ENCODE peak calls at places on chromosomes 13 and 19, in four cellular contexts. One of them, this sample, is unnamed. For H3K9me2, the result is how much of the 10 kb centered on the place peaks cover.

GRCh38 chr13:23583491-23583890 is 13.3 kb downstream of the TNFRSF19 start:
- DNase-seq in MM.1S: no peak
- DNase-seq in HCT116: no peak
- DNase-seq in SK-N-SH: no peak
- DNase-seq in this sample: no peak

GRCh38 chr19:50190439-50190891 is 13.0 kb upstream of the MYH14 start:
- DNase-seq in MM.1S: no peak
- DNase-seq in SK-N-SH: no peak
- DNase-seq in HCT116: no peak
- DNase-seq in this sample: peak

GRCh38 chr19:45305421-45305820 is 17.3 kb downstream of the CKM start:
- DNase-seq in HCT116: no peak
- DNase-seq in MM.1S: no peak
- DNase-seq in SK-N-SH: no peak
- DNase-seq in this sample: no peak

GRCh38 chr19:45881909-45882528 is 3.9 kb downstream of the IRF2BP1 start:
- DNase-seq in MM.1S: no peak
- DNase-seq in HCT116: no peak
- DNase-seq in SK-N-SH: peak
- DNase-seq in this sample: no peak

GRCh38 chr13:107291875-107292274 is 723.9 kb upstream of the ARGLU1 start:
- DNase-seq in HCT116: no peak
- DNase-seq in SK-N-SH: no peak
- DNase-seq in MM.1S: no peak
- DNase-seq in this sample: no peak

GRCh38 chr13:83620535-83621220 is 261.6 kb downstream of the SLITRK1 start:
- DNase-seq in MM.1S: no peak
- DNase-seq in SK-N-SH: no peak
- DNase-seq in HCT116: peak
- DNase-seq in this sample: no peak

GRCh38 chr13:76723551-76724232 is 162.5 kb downstream of the KCTD12 start:
- DNase-seq in MM.1S: no peak
- DNase-seq in SK-N-SH: no peak
- DNase-seq in HCT116: no peak
- DNase-seq in this sample: no peak

GRCh38 chr19:43532571-43532961 is 422 bp upstream of the ZNF575 start:
- DNase-seq in MM.1S: peak
- DNase-seq in SK-N-SH: peak
- DNase-seq in HCT116: peak
- DNase-seq in this sample: peak

GRCh38 chr13:19888799-19889198 is 25.4 kb upstream of the ZMYM5 start:
- DNase-seq in MM.1S: no peak
- DNase-seq in SK-N-SH: peak
- DNase-seq in HCT116: no peak
- DNase-seq in this sample: no peak

GRCh38 chr19:50796634-50797428 is 6.6 kb downstream of the ACP4 start:
- DNase-seq in SK-N-SH: no peak
- DNase-seq in MM.1S: no peak
- DNase-seq in HCT116: no peak
- DNase-seq in this sample: no peak

GRCh38 chr13:31957772-31958171 is 73.8 kb upstream of the FRY start:
- DNase-seq in SK-N-SH: no peak
- DNase-seq in HCT116: no peak
- DNase-seq in MM.1S: no peak
- DNase-seq in this sample: no peak

GRCh38 chr13:40679586-40679985 is 13.1 kb upstream of the FOXO1 start:
- DNase-seq in MM.1S: no peak
- DNase-seq in SK-N-SH: no peak
- DNase-seq in HCT116: no peak
- DNase-seq in this sample: no peak

GRCh38 chr13:77857810-77858209 is 60.8 kb downstream of the EDNRB start:
- DNase-seq in HCT116: no peak
- DNase-seq in SK-N-SH: no peak
- DNase-seq in MM.1S: no peak
- DNase-seq in this sample: no peak

GRCh38 chr13:98875146-98875729 is 102.6 kb downstream of the DOCK9 start:
- DNase-seq in HCT116: no peak
- DNase-seq in SK-N-SH: no peak
- DNase-seq in MM.1S: peak
- DNase-seq in this sample: no peak

GRCh38 chr19:2457394-2458037 is 757 bp upstream of the LMNB2 start:
- DNase-seq in MM.1S: no peak
- DNase-seq in SK-N-SH: no peak
- DNase-seq in HCT116: no peak
- DNase-seq in this sample: no peak

GRCh38 chr13:109684836-109685602 is 101.4 kb downstream of the IRS2 start:
- DNase-seq in HCT116: no peak
- DNase-seq in MM.1S: no peak
- DNase-seq in SK-N-SH: no peak
- DNase-seq in this sample: peak

GRCh38 chr13:22428188-22428828 is 752.5 kb upstream of the SGCG start:
- DNase-seq in HCT116: no peak
- DNase-seq in SK-N-SH: peak
- DNase-seq in MM.1S: no peak
- DNase-seq in this sample: no peak

GRCh38 chr13:113497217-113497616 is 6.7 kb upstream of the DCUN1D2 start:
- DNase-seq in HCT116: no peak
- DNase-seq in MM.1S: peak
- DNase-seq in SK-N-SH: no peak
- DNase-seq in this sample: no peak

GRCh38 chr13:39095500-39095899 is 57.2 kb downstream of the NHLRC3 start:
- DNase-seq in MM.1S: no peak
- DNase-seq in HCT116: no peak
- DNase-seq in SK-N-SH: no peak
- DNase-seq in this sample: no peak

GRCh38 chr13:76454991-76455390 is 431.2 kb downstream of the KCTD12 start:
- DNase-seq in MM.1S: no peak
- DNase-seq in SK-N-SH: no peak
- DNase-seq in HCT116: no peak
- DNase-seq in this sample: no peak

GRCh38 chr19:55241935-55242464 is 13.4 kb upstream of the TMEM86B start:
- DNase-seq in MM.1S: no peak
- DNase-seq in HCT116: no peak
- DNase-seq in SK-N-SH: no peak
- DNase-seq in this sample: no peak

GRCh38 chr13:112181336-112182051 is 114.5 kb downstream of the SOX1 start:
- DNase-seq in MM.1S: no peak
- DNase-seq in HCT116: no peak
- DNase-seq in SK-N-SH: no peak
- DNase-seq in this sample: no peak

GRCh38 chr19:2964874-2965273 is 12.5 kb upstream of the TLE6 start:
- DNase-seq in SK-N-SH: no peak
- DNase-seq in HCT116: no peak
- DNase-seq in MM.1S: no peak
- DNase-seq in this sample: no peak

GRCh38 chr19:1936430-1936829 is 4.5 kb upstream of the CSNK1G2 start:
- DNase-seq in HCT116: no peak
- DNase-seq in MM.1S: no peak
- DNase-seq in SK-N-SH: no peak
- DNase-seq in this sample: no peak

GRCh38 chr13:113653264-113654174 is 4.5 kb downstream of the ATP4B start:
- DNase-seq in SK-N-SH: peak
- DNase-seq in MM.1S: no peak
- DNase-seq in HCT116: no peak
- DNase-seq in this sample: no peak

GRCh38 chr13:113493315-113493951 is 2.9 kb upstream of the DCUN1D2 start:
- DNase-seq in HCT116: peak
- DNase-seq in SK-N-SH: no peak
- DNase-seq in MM.1S: peak
- DNase-seq in this sample: peak

GRCh38 chr13:20995245-20995829 is 66.0 kb downstream of the LATS2 start:
- DNase-seq in SK-N-SH: no peak
- DNase-seq in MM.1S: no peak
- DNase-seq in HCT116: no peak
- DNase-seq in this sample: no peak

GRCh38 chr13:94176576-94176975 is 302.9 kb downstream of the DCT start:
- DNase-seq in HCT116: no peak
- DNase-seq in MM.1S: no peak
- DNase-seq in SK-N-SH: no peak
- DNase-seq in this sample: no peak
- H3K4me2 ChIP-seq in HCT116: no peak
- H3K4me2 ChIP-seq in MM.1S: no peak
- H3K4me2 ChIP-seq in SK-N-SH: no peak
- H3K4me2 ChIP-seq in this sample: no peak

DNA sequence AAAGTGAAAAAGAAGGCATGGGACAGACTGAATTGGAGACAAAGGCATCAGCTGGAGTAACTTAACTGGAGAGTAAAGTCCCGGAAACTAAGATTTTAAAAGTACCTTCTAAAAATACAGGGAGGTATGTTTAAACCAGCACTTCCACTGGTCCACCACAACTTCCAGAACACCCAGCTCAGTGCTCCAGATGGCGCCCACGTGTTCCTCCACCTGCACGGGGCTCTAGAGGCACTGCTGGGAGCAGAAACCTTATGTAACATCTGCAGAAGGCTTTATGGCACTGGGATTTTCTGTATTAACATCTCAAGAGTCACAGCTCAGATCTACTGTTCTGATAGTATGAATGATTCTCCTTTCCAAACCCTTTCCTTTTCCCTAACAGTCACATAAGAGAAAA is 252.1 kb downstream of the DCLK1 start:
- DNase-seq in MM.1S: peak
- DNase-seq in SK-N-SH: no peak
- DNase-seq in HCT116: no peak
- DNase-seq in this sample: no peak
- H3K9me2 ChIP-seq in MM.1S: under half
- H3K9me2 ChIP-seq in SK-N-SH: under half
- H3K9me2 ChIP-seq in HCT116: under half
- H3K9me2 ChIP-seq in this sample: under half

GRCh38 chr19:28652790-28653189 is 560.2 kb downstream of the UQCRFS1 start:
- DNase-seq in MM.1S: no peak
- DNase-seq in HCT116: no peak
- DNase-seq in SK-N-SH: no peak
- DNase-seq in this sample: no peak
- H3K4me2 ChIP-seq in MM.1S: no peak
- H3K4me2 ChIP-seq in HCT116: no peak
- H3K4me2 ChIP-seq in SK-N-SH: no peak
- H3K4me2 ChIP-seq in this sample: no peak

GRCh38 chr19:31406106-31406505 is 56.9 kb upstream of the TSHZ3 start:
- DNase-seq in HCT116: no peak
- DNase-seq in MM.1S: no peak
- DNase-seq in SK-N-SH: no peak
- DNase-seq in this sample: no peak

GRCh38 chr19:31413353-31413752 is 64.1 kb upstream of the TSHZ3 start:
- DNase-seq in HCT116: no peak
- DNase-seq in SK-N-SH: no peak
- DNase-seq in MM.1S: no peak
- DNase-seq in this sample: no peak

GRCh38 chr19:31402931-31403330 is 53.7 kb upstream of the TSHZ3 start:
- DNase-seq in SK-N-SH: no peak
- DNase-seq in HCT116: no peak
- DNase-seq in MM.1S: no peak
- DNase-seq in this sample: no peak

DNA sequence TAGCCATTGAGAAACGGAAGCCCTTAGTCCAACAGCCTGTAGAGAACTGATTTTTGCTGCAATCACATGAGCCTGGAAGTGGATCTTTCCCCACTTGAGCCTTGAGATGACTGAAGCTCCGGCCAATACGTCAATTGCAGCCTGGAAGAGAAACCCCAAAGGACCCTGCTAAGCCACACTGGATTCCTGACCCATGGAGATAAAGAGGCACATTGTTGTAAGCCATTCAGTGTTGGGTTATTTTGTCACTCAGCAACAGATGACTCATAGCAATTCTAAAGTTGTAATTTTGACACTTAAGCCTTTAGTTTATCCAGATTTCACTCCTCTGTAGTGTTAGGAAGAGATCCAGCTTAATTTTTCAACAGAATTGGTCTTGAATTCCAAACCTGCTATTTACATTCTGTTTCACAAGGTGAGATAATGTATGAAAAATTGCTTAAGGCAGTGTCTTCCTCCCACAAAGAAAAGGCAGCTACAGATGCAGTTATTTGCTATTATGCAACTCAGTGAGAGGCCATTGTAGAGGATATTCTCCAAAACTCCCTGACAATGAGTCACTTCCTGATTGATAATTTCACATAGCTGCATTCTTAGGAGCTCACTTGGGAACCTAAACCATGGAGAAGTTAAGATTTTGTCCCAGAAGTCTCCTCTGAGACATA is 59.4 kb upstream of the TSHZ3 start:
- DNase-seq in SK-N-SH: no peak
- DNase-seq in HCT116: no peak
- DNase-seq in MM.1S: no peak
- DNase-seq in this sample: no peak
- H3K9me2 ChIP-seq in SK-N-SH: under half
- H3K9me2 ChIP-seq in HCT116: under half
- H3K9me2 ChIP-seq in MM.1S: under half
- H3K9me2 ChIP-seq in this sample: under half

GRCh38 chr13:47004552-47004951 is 107.7 kb upstream of the HTR2A start:
- DNase-seq in MM.1S: no peak
- DNase-seq in HCT116: no peak
- DNase-seq in SK-N-SH: no peak
- DNase-seq in this sample: no peak
- H3K4me2 ChIP-seq in MM.1S: no peak
- H3K4me2 ChIP-seq in HCT116: no peak
- H3K4me2 ChIP-seq in SK-N-SH: no peak
- H3K4me2 ChIP-seq in this sample: no peak

GRCh38 chr19:35734889-35735288 is 7.4 kb downstream of the IGFLR1 start:
- DNase-seq in MM.1S: no peak
- DNase-seq in HCT116: no peak
- DNase-seq in SK-N-SH: no peak
- DNase-seq in this sample: no peak
- H3K9me2 ChIP-seq in MM.1S: under half
- H3K9me2 ChIP-seq in HCT116: under half
- H3K9me2 ChIP-seq in SK-N-SH: under half
- H3K9me2 ChIP-seq in this sample: under half

DNA sequence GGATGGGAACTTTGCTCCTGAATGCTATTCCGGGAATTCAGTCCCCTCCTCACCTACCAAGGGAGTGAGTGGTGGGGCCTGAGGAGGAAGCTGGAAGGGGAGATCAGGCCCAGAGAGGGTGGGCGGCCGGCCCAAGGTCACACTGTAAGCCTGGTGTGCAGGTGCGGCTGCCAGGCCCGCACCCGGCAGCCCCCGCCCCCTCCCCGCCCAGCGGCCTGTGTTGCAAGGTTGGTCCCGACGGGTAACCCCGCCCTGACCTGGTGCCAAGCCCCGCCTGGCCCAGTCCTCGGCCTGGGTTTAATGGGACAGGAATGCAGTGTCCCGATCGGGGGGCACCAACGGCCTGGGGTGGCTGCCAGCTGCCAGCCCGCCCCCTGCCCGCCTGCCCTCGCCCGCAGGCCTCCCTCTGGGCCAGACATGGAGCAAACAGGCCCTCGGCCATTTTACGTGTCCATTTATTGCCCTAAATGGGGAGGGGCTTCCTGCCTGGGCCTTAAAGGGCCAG is 5.5 kb downstream of the ZBTB7A start:
- DNase-seq in MM.1S: no peak
- DNase-seq in SK-N-SH: no peak
- DNase-seq in HCT116: no peak
- DNase-seq in this sample: peak
- H3K4me2 ChIP-seq in MM.1S: no peak
- H3K4me2 ChIP-seq in SK-N-SH: no peak
- H3K4me2 ChIP-seq in HCT116: peak
- H3K4me2 ChIP-seq in this sample: peak

This sample was measured in PC-9.